ENCODE peak calls at places on chromosome 9, in five cellular contexts. One of them, this sample, is unnamed.

GRCh38 chr9:7145361-7146069 is 387.7 kb downstream of the KDM4C start:
- DNase-seq in amygdala: no peak
- DNase-seq in transverse colon: no peak
- DNase-seq in stimulated activated CD8-positive, alpha-beta memory T cell treated with anti-CD3 and anti-CD28 coated beads, Interleukin-4, amount 100 ng/mL, for 4 hours: no peak
- DNase-seq in Caco-2: no peak
- DNase-seq in this sample: no peak

GRCh38 chr9:15306068-15306756 is 804 bp downstream of the TTC39B start:
- DNase-seq in amygdala: no peak
- DNase-seq in transverse colon: peak; percentile 78
- DNase-seq in stimulated activated CD8-positive, alpha-beta memory T cell treated with anti-CD3 and anti-CD28 coated beads, Interleukin-4, amount 100 ng/mL, for 4 hours: no peak
- DNase-seq in Caco-2: peak; percentile 68
- DNase-seq in this sample: no peak

GRCh38 chr9:122087406-122088200 is 5.5 kb downstream of the TTLL11 start:
- DNase-seq in amygdala: no peak
- DNase-seq in transverse colon: no peak
- DNase-seq in stimulated activated CD8-positive, alpha-beta memory T cell treated with anti-CD3 and anti-CD28 coated beads, Interleukin-4, amount 100 ng/mL, for 4 hours: no peak
- DNase-seq in Caco-2: no peak
- DNase-seq in this sample: peak; percentile 49

GRCh38 chr9:89391585-89391984 is 73.3 kb downstream of the SECISBP2 start:
- DNase-seq in amygdala: no peak
- DNase-seq in transverse colon: no peak
- DNase-seq in stimulated activated CD8-positive, alpha-beta memory T cell treated with anti-CD3 and anti-CD28 coated beads, Interleukin-4, amount 100 ng/mL, for 4 hours: no peak
- DNase-seq in Caco-2: no peak
- DNase-seq in this sample: no peak

GRCh38 chr9:123322771-123323481 is 33.1 kb upstream of the CRB2 start:
- DNase-seq in amygdala: no peak
- DNase-seq in transverse colon: peak; percentile 49
- DNase-seq in stimulated activated CD8-positive, alpha-beta memory T cell treated with anti-CD3 and anti-CD28 coated beads, Interleukin-4, amount 100 ng/mL, for 4 hours: peak; percentile 44
- DNase-seq in Caco-2: no peak
- DNase-seq in this sample: no peak

GRCh38 chr9:35673998-35674361 is 252 bp downstream of the CA9 start:
- DNase-seq in amygdala: no peak
- DNase-seq in transverse colon: no peak
- DNase-seq in stimulated activated CD8-positive, alpha-beta memory T cell treated with anti-CD3 and anti-CD28 coated beads, Interleukin-4, amount 100 ng/mL, for 4 hours: no peak
- DNase-seq in Caco-2: no peak
- DNase-seq in this sample: no peak

GRCh38 chr9:127793093-127793708 is 7.4 kb downstream of the CDK9 start:
- DNase-seq in amygdala: no peak
- DNase-seq in transverse colon: no peak
- DNase-seq in stimulated activated CD8-positive, alpha-beta memory T cell treated with anti-CD3 and anti-CD28 coated beads, Interleukin-4, amount 100 ng/mL, for 4 hours: no peak
- DNase-seq in Caco-2: no peak
- DNase-seq in this sample: no peak

GRCh38 chr9:131835132-131835910 is 95.4 kb upstream of the RAPGEF1 start:
- DNase-seq in amygdala: no peak
- DNase-seq in transverse colon: no peak
- DNase-seq in stimulated activated CD8-positive, alpha-beta memory T cell treated with anti-CD3 and anti-CD28 coated beads, Interleukin-4, amount 100 ng/mL, for 4 hours: no peak
- DNase-seq in Caco-2: no peak
- DNase-seq in this sample: no peak

This sample was measured in cerebellar nuclear complex.